ENCODE peak calls at places on chromosome 22, in eight cellular contexts. T, C, E, Q, F, N, P and A are unnamed samples.

GRCh38 chr22:17803871-17804270 is 29.6 kb upstream of the BID start:
- DNase-seq in N (no peak), F (no peak), P (no peak), C (no peak), Q (no peak), E (no peak), T (no peak), A (no peak)

GRCh38 chr22:28106601-28107000 is 187.5 kb upstream of the PITPNB start:
- DNase-seq in Q (no peak), C (no peak), N (no peak), F (no peak), E (no peak), P (no peak), T (no peak), A (no peak)

GRCh38 chr22:37462983-37463382 is 23.2 kb downstream of the MFNG start:
- DNase-seq in C (no peak), E (peak; percentile 13), F (no peak), N (peak; percentile 42), P (no peak), T (no peak), Q (no peak), A (no peak)

GRCh38 chr22:37187891-37188761 is at the start of gene C1QTNF6:
- DNase-seq in P (no peak), T (no peak), Q (no peak), F (peak; percentile 37), E (peak; percentile 37), C (no peak), N (peak; percentile 48), A (no peak)

GRCh38 chr22:19115628-19116027 is 6.6 kb downstream of the DGCR2 start:
- DNase-seq in P (peak; percentile 43), E (no peak), F (no peak), C (no peak), T (no peak), Q (no peak), N (no peak), A (no peak)

GRCh38 chr22:49422668-49423067 is 405.0 kb downstream of the BRD1 start:
- DNase-seq in P (no peak), E (no peak), T (no peak), Q (no peak), F (no peak), N (no peak), C (no peak), A (no peak)

GRCh38 chr22:27133951-27134664 is 476.7 kb downstream of the MIAT start:
- DNase-seq in Q (no peak), E (peak; percentile 47), C (no peak), T (no peak), N (peak; percentile 81), P (no peak), F (no peak), A (no peak)

GRCh38 chr22:26990503-26991189 is 333.3 kb downstream of the MIAT start:
- DNase-seq in E (no peak), P (no peak), F (no peak), T (no peak), N (no peak), Q (no peak), C (no peak), A (no peak)

GRCh38 chr22:25448435-25449051 is 115.9 kb upstream of the GRK3 start:
- DNase-seq in F (peak; percentile 35), T (no peak), Q (no peak), P (peak; percentile 21), N (peak; percentile 22), C (no peak), E (peak; percentile 22), A (no peak)

GRCh38 chr22:33687464-33687863 is 232.8 kb downstream of the LARGE1 start:
- DNase-seq in T (no peak), Q (no peak), E (no peak), C (no peak), P (no peak), F (no peak), N (no peak), A (no peak)

GRCh38 chr22:26610072-26610958 is 7.5 kb downstream of the CRYBB1 start:
- DNase-seq in Q (peak; percentile 24), C (no peak), T (peak; percentile 93), F (no peak), P (peak; percentile 81), E (peak; percentile 72), N (peak; percentile 88), A (peak; percentile 21)

GRCh38 chr22:47196881-47197701 is 434.6 kb downstream of the TBC1D22A start:
- DNase-seq in E (no peak), T (no peak), P (no peak), N (no peak), F (no peak), C (no peak), Q (no peak), A (no peak)

GRCh38 chr22:32796865-32797573 is 4.5 kb upstream of the TIMP3 start:
- DNase-seq in F (peak; percentile 67), E (peak; percentile 57), C (peak; percentile 51), P (peak; percentile 43), Q (peak; percentile 45), T (no peak), N (peak; percentile 85), A (peak; percentile 70)

GRCh38 chr22:33918676-33919590 is 1.3 kb downstream of the LARGE1 start:
- DNase-seq in E (no peak), P (no peak), C (no peak), F (no peak), N (peak; percentile 49), Q (no peak), T (no peak), A (no peak)

GRCh38 chr22:37533995-37534394 is 14.8 kb upstream of the CARD10 start:
- DNase-seq in E (no peak), C (no peak), T (peak; percentile 28), Q (no peak), P (no peak), F (no peak), N (peak; percentile 84), A (no peak)

DNA sequence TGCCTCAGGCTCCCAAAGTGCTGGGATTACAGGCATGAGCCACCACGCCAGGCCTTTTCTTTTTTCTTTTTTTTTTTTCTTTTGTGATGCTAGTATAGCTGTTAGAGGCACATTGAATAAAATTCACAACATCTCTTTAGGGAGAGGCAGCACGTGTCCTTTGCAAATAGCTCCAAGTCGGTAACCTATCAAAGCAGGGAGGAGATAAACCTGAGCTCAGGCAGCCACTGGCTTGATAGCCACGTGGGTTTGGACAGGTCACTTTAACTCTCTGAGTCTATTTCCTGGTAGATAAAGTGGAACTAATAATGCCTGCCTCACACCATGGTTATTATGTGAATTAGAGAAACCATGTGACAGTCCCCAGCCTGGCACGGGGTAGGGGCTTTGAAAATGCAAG is 43.1 kb upstream of the ATXN10 start:
- DNase-seq in C (no peak), T (no peak), F (no peak), P (no peak), E (no peak), N (no peak), Q (no peak), A (no peak)
- H3K27ac ChIP-seq in C (no peak overlapping the region), T (no peak overlapping the region), F (no peak overlapping the region), P (no peak overlapping the region), E (no peak overlapping the region), N (no peak overlapping the region), Q (no peak overlapping the region), A (no peak overlapping the region)

GRCh38 chr22:29337631-29338284 is 22.3 kb upstream of the RASL10A start:
- DNase-seq in T (no peak), N (no peak), F (no peak), C (no peak), P (no peak), Q (no peak), E (no peak), A (no peak)
- H3K27ac ChIP-seq in T (no peak overlapping the region), N (no peak overlapping the region), F (peak overlapping the region; percentile 80), C (no peak overlapping the region), P (no peak overlapping the region), Q (no peak overlapping the region), E (no peak overlapping the region), A (no peak overlapping the region)

GRCh38 chr22:42891696-42892095 is 34.6 kb upstream of the ARFGAP3 start:
- DNase-seq in N (no peak), F (no peak), Q (no peak), C (no peak), P (no peak), E (no peak), T (no peak), A (no peak)
- H3K27ac ChIP-seq in N (no peak overlapping the region), F (no peak overlapping the region), Q (no peak overlapping the region), C (no peak overlapping the region), P (no peak overlapping the region), E (no peak overlapping the region), T (peak overlapping the region; percentile 84), A (peak overlapping the region; percentile 60)

DNA sequence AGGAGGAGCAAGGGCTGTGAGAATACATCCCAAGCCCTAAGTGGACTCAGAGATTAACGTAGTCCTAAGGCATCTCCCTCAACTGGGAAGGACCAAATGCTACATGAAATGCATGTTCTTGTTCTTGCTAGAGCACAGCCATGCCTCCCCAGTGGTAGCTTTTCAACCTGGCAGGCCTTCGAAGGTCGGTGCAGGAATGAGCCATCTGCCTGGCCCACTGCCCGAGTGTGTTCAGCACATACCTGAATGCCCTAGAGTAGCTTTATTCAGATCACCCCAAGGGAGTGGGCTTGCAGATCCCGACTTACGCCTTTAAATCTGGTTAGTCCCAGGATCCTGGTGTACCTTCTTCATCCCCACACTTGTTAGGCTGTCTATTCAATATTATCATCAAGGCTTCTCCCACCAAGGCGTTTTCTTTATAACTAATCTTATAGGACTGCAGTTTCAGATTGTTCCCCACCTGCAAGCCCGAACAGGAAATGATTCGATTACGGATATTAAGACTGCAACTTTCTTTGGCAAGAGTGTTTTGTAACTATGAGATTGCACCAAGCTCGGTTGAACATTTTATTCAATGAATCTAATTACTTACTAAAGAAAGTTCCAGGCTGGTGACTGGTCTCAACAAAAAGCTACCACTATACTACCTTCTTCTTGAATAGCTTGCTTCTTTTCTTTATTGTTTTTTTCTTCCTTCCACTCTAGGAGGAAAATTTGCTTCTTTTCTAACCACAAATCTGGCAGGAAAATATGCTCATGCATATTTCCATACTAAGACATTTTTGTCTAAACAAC is 115.6 kb downstream of the SGSM3 start:
- DNase-seq in E (no peak), N (peak; percentile 48), C (no peak), F (peak; percentile 40), T (no peak), Q (no peak), P (no peak), A (no peak)
- H3K27ac ChIP-seq in E (no peak overlapping the region), N (no peak overlapping the region), C (peak overlapping the region; percentile 14), F (no peak overlapping the region), T (no peak overlapping the region), Q (no peak overlapping the region), P (no peak overlapping the region), A (no peak overlapping the region)

DNA sequence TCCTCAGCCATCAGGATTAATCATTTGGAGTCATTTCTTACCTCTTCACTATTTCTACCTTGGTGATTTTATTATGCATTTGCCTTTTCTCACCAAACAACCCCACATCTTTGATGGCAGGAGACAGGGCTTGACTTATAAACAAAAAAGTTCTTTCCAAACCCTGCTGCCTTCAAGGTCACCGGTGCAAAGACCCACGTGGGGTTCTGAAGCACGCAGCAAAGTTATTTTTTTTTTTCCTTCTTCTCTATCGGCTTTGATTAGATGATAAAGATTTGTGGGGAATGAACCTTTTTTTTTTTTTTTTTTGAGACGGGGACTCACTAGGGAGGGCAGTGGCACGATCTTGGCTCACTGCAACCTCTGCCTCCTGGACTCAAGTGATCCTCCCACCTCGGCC is 44.1 kb downstream of the DRG1 start:
- DNase-seq in Q (no peak), C (no peak), P (no peak), N (no peak), T (no peak), F (no peak), E (no peak), A (no peak)
- H3K27ac ChIP-seq in Q (no peak overlapping the region), C (no peak overlapping the region), P (no peak overlapping the region), N (no peak overlapping the region), T (no peak overlapping the region), F (no peak overlapping the region), E (no peak overlapping the region), A (no peak overlapping the region)